ENCODE peak calls at places on chromosomes 6 and 20, in five cellular contexts. U is GM12892, M is K562, W is HepG2, E is H1. P is an unnamed sample.

GRCh38 chr6:142853244-142854180 is 91.5 kb downstream of the HIVEP2 start:
- DNase-seq in U (no peak), M (no peak), W (no peak), E (no peak), P (no peak)

GRCh38 chr20:39986231-39986904 is 702.7 kb downstream of the MAFB start:
- DNase-seq in E (peak; percentile 52), M (no peak), W (no peak), U (no peak), P (no peak)

GRCh38 chr6:18545726-18546125 is 158.6 kb downstream of the RNF144B start:
- DNase-seq in U (no peak), E (no peak), W (no peak), M (no peak), P (no peak)

GRCh38 chr6:85472744-85473143 is 22.9 kb downstream of the NT5E start:
- DNase-seq in W (no peak), E (no peak), U (no peak), M (no peak), P (no peak)

GRCh38 chr6:156699017-156699421 is 78.2 kb upstream of the ARID1B start:
- DNase-seq in E (no peak), W (no peak), M (no peak), U (no peak), P (no peak)

GRCh38 chr6:90915224-90915915 is 328.5 kb upstream of the MAP3K7 start:
- DNase-seq in W (no peak), U (no peak), M (no peak), E (no peak), P (no peak)

GRCh38 chr6:158660331-158660730 is 10.5 kb downstream of the SYTL3 start:
- DNase-seq in U (no peak), M (peak; percentile 71), E (peak; percentile 61), W (no peak), P (peak; percentile 34)

GRCh38 chr6:4128072-4128471 is 7.3 kb downstream of the ECI2 start:
- DNase-seq in E (no peak), M (peak; percentile 39), W (no peak), U (no peak), P (no peak)

GRCh38 chr6:156013155-156013554 is 557.5 kb upstream of the NOX3 start:
- DNase-seq in U (no peak), M (no peak), W (no peak), E (no peak), P (no peak)

GRCh38 chr6:29071831-29072723 is 15.0 kb downstream of the OR2B3 start:
- DNase-seq in U (no peak), W (peak; percentile 61), E (peak; percentile 49), M (peak; percentile 73), P (peak; percentile 2)

GRCh38 chr6:21102624-21103023 is 490.9 kb upstream of the SOX4 start:
- DNase-seq in E (no peak), M (no peak), W (no peak), U (no peak), P (no peak)

GRCh38 chr6:46491789-46492547 is 719 bp upstream of the RCAN2 start:
- DNase-seq in U (peak; percentile 39), M (peak; percentile 8), E (peak; percentile 74), W (peak; percentile 6), P (peak; percentile 13)

GRCh38 chr20:10649817-10650200 is 24.0 kb downstream of the JAG1 start:
- DNase-seq in W (no peak), U (no peak), M (no peak), E (no peak), P (no peak)

GRCh38 chr6:128350416-128351254 is 169.8 kb downstream of the PTPRK start:
- DNase-seq in U (no peak), W (peak; percentile 65), M (no peak), E (no peak), P (no peak)

GRCh38 chr6:103672169-103672568 is 1187.5 kb downstream of the HACE1 start:
- DNase-seq in M (no peak), U (no peak), W (no peak), E (no peak), P (no peak)

GRCh38 chr6:90905351-90905750 is 318.5 kb upstream of the MAP3K7 start:
- DNase-seq in M (no peak), W (no peak), E (no peak), U (no peak), P (no peak)

GRCh38 chr6:107536183-107536582 is 46.3 kb downstream of the SOBP start:
- DNase-seq in E (no peak), M (no peak), U (no peak), W (no peak), P (no peak)

GRCh38 chr6:170222498-170223471 is 68.1 kb downstream of the DLL1 start:
- DNase-seq in W (no peak), U (no peak), E (peak; percentile 43), M (no peak), P (no peak)

GRCh38 chr6:108958900-108959770 is 110.9 kb downstream of the ARMC2 start:
- DNase-seq in W (no peak), E (no peak), M (no peak), U (no peak), P (no peak)

GRCh38 chr6:39302011-39302410 is 12.2 kb downstream of the KCNK17 start:
- DNase-seq in W (no peak), M (no peak), E (no peak), U (no peak), P (no peak)

GRCh38 chr20:46811328-46812084 is 83.1 kb upstream of the EYA2 start:
- DNase-seq in E (peak; percentile 53), M (no peak), U (no peak), W (no peak), P (no peak)

GRCh38 chr6:142408409-142408808 is 106.6 kb downstream of the ADGRG6 start:
- DNase-seq in U (no peak), E (no peak), W (no peak), M (no peak), P (no peak)

DNA sequence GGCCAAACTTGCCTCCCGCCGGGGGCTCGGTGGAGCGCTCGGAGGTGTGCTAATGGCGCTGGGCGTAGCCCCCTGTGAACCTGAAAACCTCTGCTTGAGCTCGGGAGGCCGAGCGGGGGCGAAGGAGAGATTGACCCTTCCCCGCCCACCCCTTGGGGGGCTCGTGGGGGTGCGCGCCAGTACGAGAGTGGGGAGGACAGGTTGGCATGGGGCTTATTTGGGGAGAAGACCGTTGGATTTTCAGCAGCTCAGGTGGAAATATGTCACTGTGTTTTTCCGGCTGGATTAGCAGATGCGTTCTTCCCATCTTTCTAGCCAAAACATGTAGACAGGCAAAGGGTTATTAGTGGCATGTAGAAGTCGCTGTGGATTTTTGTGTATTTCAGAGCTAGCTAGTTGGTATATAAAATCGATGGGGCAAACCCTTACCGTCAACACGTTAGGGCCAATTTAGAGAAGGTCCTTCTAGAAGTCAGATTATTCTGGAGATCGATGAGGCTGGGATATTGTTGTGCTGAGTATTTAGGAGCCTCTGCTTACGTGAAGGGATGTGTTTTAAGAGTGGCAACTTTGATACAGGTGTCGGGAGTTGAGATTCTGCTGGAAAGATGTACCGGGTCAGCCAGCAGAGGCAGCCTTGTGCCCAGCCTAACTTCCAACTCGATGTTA is 525 bp downstream of the NCOA7 start:
- DNase-seq in W (peak; percentile 57), E (no peak), U (no peak), M (peak; percentile 54), P (no peak)
- TF ChIP-seq POLR2A in W (no peak), E (no peak), U (no peak), M (no peak), P (no peak)

DNA sequence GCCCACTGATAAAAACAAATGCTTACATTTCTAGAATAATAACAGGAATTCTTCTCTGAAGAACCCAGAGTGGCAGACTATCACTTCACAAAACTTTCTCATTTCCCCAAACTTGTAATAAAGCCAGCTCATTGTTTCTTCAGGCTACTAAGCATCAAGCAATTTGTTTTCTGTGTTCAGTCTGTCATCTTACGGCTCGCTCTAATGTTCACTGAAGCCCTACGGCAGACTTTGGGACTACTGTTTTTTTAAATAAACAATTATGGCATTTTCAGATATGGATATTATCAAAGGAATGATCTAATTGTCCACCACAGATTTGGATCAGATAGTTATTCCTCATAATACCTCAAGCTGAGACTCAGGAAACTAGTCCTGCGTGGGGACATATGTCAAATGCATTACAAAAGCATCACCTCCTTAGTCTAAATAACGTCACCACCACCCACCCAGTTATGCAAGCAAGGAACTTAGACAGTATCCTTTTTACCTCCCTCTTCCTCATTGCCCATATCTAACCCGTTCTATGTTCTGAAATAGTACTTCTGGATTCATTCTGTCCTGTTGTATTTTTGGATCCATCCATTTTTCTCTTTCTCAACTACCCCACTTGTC is 415.1 kb downstream of the PLCB1 start:
- DNase-seq in W (no peak), E (no peak), M (no peak), U (no peak), P (no peak)
- TF ChIP-seq TAF1 in W (no peak), E (no peak), M (no peak), U (no peak), P (no peak)

GRCh38 chr6:138410972-138411667 is 7.1 kb downstream of the HEBP2 start:
- DNase-seq in U (no peak), W (no peak), M (no peak), E (no peak), P (no peak)
- TF ChIP-seq POLR2A in U (no peak), W (no peak), M (no peak), E (no peak), P (no peak)

DNA sequence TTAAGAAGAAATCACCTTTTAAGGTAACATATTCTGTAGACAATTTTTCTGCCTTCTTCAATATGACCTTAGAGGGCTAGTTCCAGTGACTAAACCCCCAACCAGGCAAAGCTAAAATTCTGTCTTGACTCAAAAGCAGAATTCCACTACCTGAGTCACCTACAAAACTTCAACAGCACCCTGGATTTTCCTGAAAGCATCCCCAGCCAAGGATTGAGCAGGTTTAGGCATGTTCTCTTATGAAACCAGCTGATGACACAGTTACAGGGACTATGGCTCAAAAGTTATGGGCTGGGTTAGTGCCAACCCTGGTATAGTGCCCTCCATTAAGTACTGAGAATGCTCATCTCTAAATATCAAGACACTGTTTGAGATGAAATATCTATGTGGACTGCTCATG is 53.8 kb upstream of the TNFAIP3 start:
- DNase-seq in E (no peak), M (no peak), U (no peak), W (no peak), P (no peak)
- TF ChIP-seq TAF1 in E (no peak), M (no peak), U (no peak), W (no peak), P (no peak)

GRCh38 chr20:57397693-57398108 is 6.5 kb downstream of the RBM38 start:
- DNase-seq in E (no peak), M (no peak), W (no peak), U (no peak), P (no peak)
- TF ChIP-seq POLR2A in E (no peak), M (peak; percentile 20), W (no peak), U (peak; percentile 13), P (peak; percentile 10)

DNA sequence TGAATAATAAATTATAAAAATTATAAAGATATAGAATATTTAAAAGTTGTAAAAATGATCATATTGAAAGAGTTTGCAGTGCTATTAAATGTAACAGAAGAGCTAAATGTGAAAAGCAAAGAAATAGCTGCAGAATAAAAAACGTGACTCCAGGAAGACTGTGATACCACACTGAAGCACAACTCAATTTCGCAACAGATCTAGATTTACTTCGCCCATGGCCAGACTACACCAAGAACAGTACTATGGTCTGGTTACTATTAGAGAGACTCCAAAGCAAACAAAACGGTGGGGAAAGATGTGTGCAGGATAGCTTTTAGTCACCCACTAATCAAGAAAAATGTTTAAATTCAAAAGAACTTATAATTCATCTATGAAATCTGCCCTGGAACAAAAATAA is 1.9 kb downstream of the CHD6 start:
- DNase-seq in M (no peak), W (peak; percentile 62), U (no peak), E (no peak), P (no peak)
- TF ChIP-seq TAF1 in M (no peak), W (no peak), U (no peak), E (no peak), P (no peak)

GRCh38 chr6:73713426-73714147 is 17.6 kb downstream of the CD109 start:
- DNase-seq in W (no peak), U (no peak), M (no peak), E (no peak), P (no peak)
- TF ChIP-seq POLR2A in W (no peak), U (no peak), M (no peak), E (no peak), P (no peak)

P was measured in GM12891.